ENCODE peak calls at places on chromosomes 7 and 10, in four cellular contexts. W, D, B and H are unnamed samples.

GRCh38 chr7:130999926-131000325 is 265.9 kb upstream of the KLF14 start:
- DNase-seq in B (no peak), D (no peak), W (no peak), H (no peak)

GRCh38 chr7:86914468-86915054 is 144.9 kb downstream of the ELAPOR2 start:
- DNase-seq in D (no peak), B (peak; percentile 14), W (peak; percentile 13), H (no peak)

GRCh38 chr10:61992683-61993629 is 91.5 kb downstream of the ARID5B start:
- DNase-seq in B (peak; percentile 37), W (no peak), D (peak; percentile 33), H (peak; percentile 70)

GRCh38 chr7:5636446-5636835 is 145.0 kb downstream of the RNF216 start:
- DNase-seq in D (no peak), W (no peak), B (no peak), H (no peak)

GRCh38 chr7:77453531-77453930 is 37.4 kb upstream of the GSAP start:
- DNase-seq in B (no peak), W (no peak), D (no peak), H (no peak)

GRCh38 chr10:33746176-33746575 is 411.7 kb upstream of the NRP1 start:
- DNase-seq in W (no peak), D (no peak), B (no peak), H (no peak)

GRCh38 chr10:32332299-32332750 is 14.6 kb downstream of the EPC1 start:
- DNase-seq in W (no peak), B (no peak), D (peak; percentile 39), H (no peak)

GRCh38 chr7:23618241-23618640 is 21.1 kb downstream of the CCDC126 start:
- DNase-seq in D (no peak), B (peak; percentile 56), W (no peak), H (no peak)

GRCh38 chr10:60372436-60372835 is 17.2 kb downstream of the ANK3 start:
- DNase-seq in B (no peak), D (no peak), W (no peak), H (no peak)

GRCh38 chr7:67453580-67453979 is 456.9 kb downstream of the TYW1 start:
- DNase-seq in B (no peak), D (no peak), W (no peak), H (no peak)

GRCh38 chr10:132677905-132678298 is 108.0 kb downstream of the NKX6-2 start:
- DNase-seq in W (no peak), D (peak; percentile 26), B (no peak), H (peak; percentile 1)

GRCh38 chr7:3760696-3761095 is 459.6 kb downstream of the SDK1 start:
- DNase-seq in D (no peak), B (no peak), W (no peak), H (no peak)

GRCh38 chr7:33534830-33535229 is 370.5 kb upstream of the BMPER start:
- DNase-seq in B (no peak), D (no peak), W (no peak), H (no peak)

GRCh38 chr10:7635431-7636125 is 31.2 kb downstream of the ITIH5 start:
- DNase-seq in W (no peak), D (no peak), B (no peak), H (no peak)

GRCh38 chr7:91085175-91085574 is 179.1 kb upstream of the FZD1 start:
- DNase-seq in D (no peak), W (no peak), B (no peak), H (no peak)

GRCh38 chr10:27188259-27188658 is 33.1 kb downstream of the MASTL start:
- DNase-seq in W (no peak), D (no peak), B (no peak), H (no peak)

GRCh38 chr7:87797798-87798403 is 78.3 kb downstream of the SLC25A40 start:
- DNase-seq in W (peak; percentile 42), B (peak; percentile 23), D (no peak), H (no peak)

GRCh38 chr7:5477723-5478531 is 54.3 kb upstream of the TNRC18 start:
- DNase-seq in B (no peak), D (peak; percentile 77), W (no peak), H (no peak)

GRCh38 chr7:7014827-7015610 is 167.3 kb upstream of the C1GALT1 start:
- DNase-seq in D (no peak), B (no peak), W (no peak), H (no peak)

GRCh38 chr10:12445701-12446334 is 96.5 kb downstream of the CAMK1D start:
- DNase-seq in D (no peak), B (no peak), W (no peak), H (no peak)

GRCh38 chr10:28984431-28984830 is 304.4 kb upstream of the LYZL1 start:
- DNase-seq in W (no peak), B (no peak), D (peak; percentile 96), H (peak; percentile 80)

GRCh38 chr10:89555688-89556445 is 20.5 kb upstream of the SLC16A12 start:
- DNase-seq in B (no peak), D (no peak), W (no peak), H (no peak)

GRCh38 chr7:72140566-72140965 is 271.6 kb downstream of the CALN1 start:
- DNase-seq in W (no peak), B (no peak), D (no peak), H (no peak)

GRCh38 chr7:43480581-43480980 is 102.3 kb upstream of the STK17A start:
- DNase-seq in B (no peak), D (no peak), W (no peak), H (no peak)

GRCh38 chr7:81120803-81121202 is 202.0 kb upstream of the SEMA3C start:
- DNase-seq in W (no peak), B (no peak), D (no peak), H (no peak)

GRCh38 chr10:127797339-127797738 is 60.4 kb downstream of the FOXI2 start:
- DNase-seq in W (peak; percentile 34), D (no peak), B (no peak), H (no peak)

GRCh38 chr10:63166742-63167258 is 33.7 kb downstream of the NRBF2 start:
- DNase-seq in B (peak; percentile 39), W (peak; percentile 49), D (no peak), H (no peak)

GRCh38 chr10:133309111-133309719 is 501 bp downstream of the ZNF511 start:
- DNase-seq in W (peak; percentile 99), D (peak; percentile 97), B (peak; percentile 72), H (peak; percentile 95)

GRCh38 chr10:122877264-122877663 is 2.1 kb downstream of the FAM24B start:
- DNase-seq in B (no peak), W (no peak), D (no peak), H (no peak)

GRCh38 chr7:154231732-154232131 is 179.5 kb downstream of the DPP6 start:
- DNase-seq in B (no peak), W (peak; percentile 19), D (no peak), H (no peak)

GRCh38 chr10:130301026-130301892 is 165.1 kb downstream of the GLRX3 start:
- DNase-seq in D (peak; percentile 92), W (no peak), B (no peak), H (peak; percentile 85)

GRCh38 chr7:124908258-124908657 is 21.4 kb downstream of the POT1 start:
- DNase-seq in D (no peak), B (peak; percentile 2), W (no peak), H (no peak)

GRCh38 chr7:16754869-16755317 is 1.3 kb downstream of the TSPAN13 start:
- DNase-seq in W (no peak), D (no peak), B (no peak), H (no peak)

GRCh38 chr7:139598642-139599041 is 75.2 kb downstream of the CLEC2L start:
- DNase-seq in D (no peak), B (no peak), W (no peak), H (no peak)

GRCh38 chr7:106626376-106627293 is 34.3 kb downstream of the CCDC71L start:
- DNase-seq in B (no peak), W (no peak), D (no peak), H (no peak)

GRCh38 chr10:91549296-91549695 is 83.6 kb downstream of the PPP1R3C start:
- DNase-seq in W (no peak), D (no peak), B (no peak), H (no peak)

GRCh38 chr7:47573758-47574472 is 8.0 kb downstream of the TNS3 start:
- DNase-seq in W (no peak), B (peak; percentile 63), D (peak; percentile 73), H (peak; percentile 54)

GRCh38 chr10:63261496-63261895 is 128.4 kb downstream of the NRBF2 start:
- DNase-seq in W (no peak), D (no peak), B (no peak), H (no peak)